ENCODE peak calls at places on chromosomes 13 and 19, in seven cellular contexts. F is right atrium auricular region, S is uterus, E is psoas muscle, L is fibroblast of pulmonary artery, A is mammary epithelial cell, N is foreskin fibroblast. O is an unnamed sample.

GRCh38 chr19:46413262-46414031 is at the start of gene CCDC8:
- DNase-seq in F (peak), S (peak), E (peak), L (peak), A (peak), N (peak), O (peak)

GRCh38 chr13:27634231-27634630 is 12.5 kb downstream of the POLR1D start:
- DNase-seq in F (no peak), S (no peak), E (no peak), L (no peak), A (peak), N (no peak), O (no peak)

GRCh38 chr13:109738298-109738746 is 48.1 kb downstream of the IRS2 start:
- DNase-seq in F (no peak), S (no peak), E (no peak), L (no peak), A (peak), N (no peak), O (no peak)

GRCh38 chr19:44753932-44754742 is 5.6 kb downstream of the BCL3 start:
- DNase-seq in F (peak), S (peak), E (peak), L (peak), A (peak), N (peak), O (peak)

GRCh38 chr13:77530870-77531269 is 4.6 kb upstream of the SCEL start:
- DNase-seq in F (no peak), S (no peak), E (no peak), L (no peak), A (no peak), N (no peak), O (no peak)

GRCh38 chr19:51128227-51128626 is 3.5 kb downstream of the SIGLEC9 start:
- DNase-seq in F (no peak), S (no peak), E (no peak), L (no peak), A (no peak), N (no peak), O (no peak)

GRCh38 chr19:16702123-16702522 is 17.5 kb upstream of the NWD1 start:
- DNase-seq in F (peak), S (no peak), E (peak), L (peak), A (peak), N (peak), O (no peak)

GRCh38 chr13:28100149-28101121 is at the start of gene FLT3:
- DNase-seq in F (no peak), S (no peak), E (no peak), L (peak), A (peak), N (peak), O (no peak)

GRCh38 chr19:4781851-4782250 is 9.7 kb upstream of the FEM1A start:
- DNase-seq in F (no peak), S (no peak), E (no peak), L (no peak), A (no peak), N (no peak), O (no peak)

GRCh38 chr13:99956473-99957349 is 14.9 kb downstream of the ZIC5 start:
- DNase-seq in F (no peak), S (no peak), E (peak), L (no peak), A (no peak), N (no peak), O (peak)

GRCh38 chr13:39835253-39835652 is 179.8 kb downstream of the COG6 start:
- DNase-seq in F (no peak), S (no peak), E (no peak), L (no peak), A (no peak), N (no peak), O (no peak)

GRCh38 chr19:33317522-33317921 is 15.2 kb upstream of the CEBPA start:
- DNase-seq in F (no peak), S (no peak), E (no peak), L (no peak), A (no peak), N (no peak), O (no peak)

GRCh38 chr19:50759886-50760285 is 10.4 kb upstream of the GPR32 start:
- DNase-seq in F (no peak), S (no peak), E (no peak), L (peak), A (no peak), N (peak), O (no peak)

GRCh38 chr13:26923824-26924605 is 163.4 kb upstream of the GPR12 start:
- DNase-seq in F (no peak), S (no peak), E (no peak), L (peak), A (peak), N (no peak), O (no peak)

GRCh38 chr19:45016388-45017314 is 15.4 kb downstream of the RELB start:
- DNase-seq in F (peak), S (peak), E (peak), L (peak), A (peak), N (peak), O (no peak)

GRCh38 chr19:3520166-3521103 is 14.3 kb downstream of the FZR1 start:
- DNase-seq in F (no peak), S (no peak), E (no peak), L (no peak), A (peak), N (no peak), O (no peak)
- TF ChIP-seq CTCF in F (no peak), S (no peak), E (no peak), L (no peak), A (peak), N (no peak), O (no peak)

DNA sequence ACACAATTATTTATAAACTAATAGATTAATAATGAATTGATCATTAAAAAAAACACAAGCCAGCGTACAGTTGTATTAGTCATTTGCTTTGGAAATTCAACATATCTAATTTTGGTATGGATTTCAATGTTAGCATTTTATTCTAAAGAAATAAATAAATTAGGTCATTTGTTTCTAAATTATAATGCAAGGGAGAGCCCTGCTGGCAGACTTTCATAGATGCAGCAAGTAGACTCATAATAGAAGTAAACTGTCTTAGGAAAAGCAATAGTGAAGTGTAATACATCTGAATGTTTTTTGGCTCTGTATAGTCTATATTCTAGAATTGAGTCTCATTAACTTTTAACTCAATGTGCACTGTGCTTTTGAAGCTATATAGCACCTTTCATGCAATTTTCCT is 982.4 kb upstream of the MIR17HG start:
- DNase-seq in F (no peak), S (no peak), E (no peak), L (peak), A (peak), N (no peak), O (no peak)
- TF ChIP-seq CTCF in F (peak), S (no peak), E (no peak), L (peak), A (peak), N (peak), O (no peak)

GRCh38 chr19:38849746-38850230 is at the start of gene HNRNPL:
- DNase-seq in F (no peak), S (peak), E (peak), L (no peak), A (no peak), N (no peak), O (no peak)

GRCh38 chr19:38851622-38852230 is 1.9 kb upstream of the HNRNPL start:
- DNase-seq in F (peak), S (peak), E (peak), L (peak), A (peak), N (peak), O (peak)

GRCh38 chr19:38849147-38849745 is 540 bp downstream of the HNRNPL start:
- DNase-seq in F (peak), S (peak), E (peak), L (peak), A (peak), N (peak), O (peak)

GRCh38 chr19:38850976-38851621 is 1.3 kb upstream of the HNRNPL start:
- DNase-seq in F (no peak), S (peak), E (no peak), L (no peak), A (no peak), N (no peak), O (peak)

DNA sequence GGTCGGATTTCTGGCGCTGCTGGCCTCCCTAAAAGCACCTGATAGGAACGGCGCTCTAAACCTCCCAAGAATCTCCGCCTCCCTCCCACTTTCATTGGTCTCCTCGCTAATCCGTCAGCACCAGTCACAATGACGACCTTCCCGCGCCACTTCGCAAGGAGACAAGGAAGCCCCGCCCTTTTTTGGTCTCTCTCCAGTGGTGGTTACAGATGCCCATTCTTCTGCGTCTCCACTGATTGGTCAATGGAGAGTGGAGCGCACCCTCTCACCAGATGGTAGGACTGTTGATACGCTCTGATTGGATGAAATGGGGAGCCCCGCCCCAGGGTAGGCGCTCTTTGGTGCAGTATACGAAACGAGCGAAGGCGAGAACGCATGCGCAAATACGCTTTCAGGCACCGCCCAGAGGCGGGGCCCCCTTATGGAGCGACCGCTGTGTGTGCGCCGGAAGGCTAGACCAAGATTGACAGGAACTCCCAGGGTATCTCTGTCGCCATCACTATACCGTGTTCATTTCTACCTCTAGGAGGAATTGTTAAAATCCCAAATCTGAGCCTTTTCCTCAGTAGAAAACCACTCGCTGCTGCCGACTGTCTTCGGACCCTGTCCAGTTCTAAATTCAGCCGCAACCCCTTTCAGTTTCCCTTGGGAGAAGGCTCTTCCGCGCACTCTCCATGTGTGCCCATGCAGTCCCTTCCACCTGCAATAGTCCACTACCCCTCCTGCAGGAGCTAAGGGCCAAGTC is 617 bp upstream of the HNRNPL start:
- DNase-seq in F (peak), S (peak), E (peak), L (peak), A (peak), N (peak), O (peak)
- TF ChIP-seq CTCF in F (no peak), S (peak), E (peak), L (no peak), A (no peak), N (no peak), O (peak)

DNA sequence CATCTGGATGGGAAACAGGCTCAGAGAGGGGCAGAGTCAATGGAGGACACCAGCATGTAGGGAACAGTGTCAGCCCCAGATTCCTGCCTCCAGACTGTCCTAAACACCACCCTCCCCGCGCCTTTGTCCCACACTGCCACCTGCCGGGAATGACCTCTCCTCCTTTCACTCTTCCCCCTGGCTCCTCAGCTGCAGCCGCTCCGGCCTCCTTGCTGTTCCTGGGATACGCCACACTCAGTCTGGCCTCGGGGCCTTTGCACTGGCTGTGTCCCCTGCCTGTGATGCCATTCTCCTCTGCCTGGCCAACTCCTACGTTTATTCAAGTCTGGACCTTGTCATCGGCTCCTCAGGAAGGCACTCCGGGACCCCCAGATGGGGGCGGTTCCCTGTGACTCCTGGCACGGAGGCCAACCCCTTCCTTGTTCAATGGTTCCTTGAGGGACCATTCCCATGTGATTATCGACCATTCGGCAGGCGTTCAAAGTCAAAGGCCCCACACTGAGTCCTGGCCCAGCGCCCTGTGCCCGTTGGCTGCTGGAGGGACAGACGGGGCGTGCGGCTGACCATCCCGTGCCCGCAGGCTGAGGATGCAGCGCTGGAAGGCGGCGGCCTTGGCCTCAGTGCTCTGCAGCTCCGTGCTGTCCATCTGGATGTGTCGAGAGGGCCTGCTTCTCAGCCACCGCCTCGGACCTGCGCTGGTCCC is 15.8 kb downstream of the FUT6 start:
- DNase-seq in F (no peak), S (no peak), E (no peak), L (no peak), A (no peak), N (no peak), O (no peak)
- TF ChIP-seq CTCF in F (no peak), S (no peak), E (no peak), L (peak), A (no peak), N (no peak), O (no peak)

DNA sequence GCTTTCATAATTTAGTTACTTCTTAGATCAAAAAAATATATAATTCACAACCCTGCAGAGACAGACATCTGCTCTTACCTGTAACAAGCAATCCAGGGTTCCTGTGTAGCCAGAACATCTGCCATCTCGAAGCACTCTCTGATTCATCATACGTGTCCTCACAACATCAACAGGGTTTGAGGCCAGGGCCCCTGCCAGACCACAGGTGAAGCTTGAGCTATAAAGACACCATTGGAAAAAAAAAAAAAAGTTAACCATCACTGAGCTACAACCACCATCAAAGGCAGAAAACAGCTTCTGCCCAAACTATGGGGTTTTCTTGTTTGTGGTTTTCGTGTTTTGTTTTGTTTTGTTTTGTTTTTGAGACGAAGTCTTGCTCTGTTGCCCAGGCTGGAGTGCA is 19.3 kb downstream of the SLC25A30 start:
- DNase-seq in F (no peak), S (no peak), E (no peak), L (no peak), A (no peak), N (no peak), O (peak)
- TF ChIP-seq CTCF in F (no peak), S (no peak), E (no peak), L (no peak), A (no peak), N (no peak), O (no peak)

GRCh38 chr13:101514695-101515275 is 62.3 kb downstream of the ITGBL1 start:
- DNase-seq in F (no peak), S (no peak), E (no peak), L (peak), A (peak), N (peak), O (no peak)
- TF ChIP-seq CTCF in F (peak), S (peak), E (peak), L (peak), A (peak), N (peak), O (peak)